ENCODE peak calls at places on chromosomes 12 and 14, in eight cellular contexts. V is thyroid gland, Z is small intestine, L is thoracic aorta, A is mucosa of descending colon, W is tibial artery, T is A549, J is lower leg skin. B is an unnamed sample.

GRCh38 chr14:24074625-24075484 is 3.5 kb downstream of the CPNE6 start:
- DNase-seq in J (no peak), W (no peak), L (no peak), T (no peak), Z (peak), A (peak), V (no peak), B (no peak)

GRCh38 chr14:69281450-69282169 is 21.7 kb downstream of the GALNT16 start:
- DNase-seq in J (no peak), L (no peak), A (no peak), W (peak), Z (no peak), T (no peak), V (peak), B (peak)

GRCh38 chr12:22282283-22282682 is 52.2 kb downstream of the ST8SIA1 start:
- DNase-seq in Z (no peak), A (no peak), L (no peak), J (no peak), T (peak), V (no peak), W (no peak), B (no peak)

GRCh38 chr12:102406033-102406584 is 74.3 kb downstream of the IGF1 start:
- DNase-seq in L (no peak), J (peak), V (peak), Z (no peak), W (no peak), A (no peak), T (no peak), B (peak)

GRCh38 chr12:122182887-122183587 is at the start of gene LRRC43:
- DNase-seq in L (no peak), J (no peak), T (no peak), W (no peak), A (peak), V (peak), Z (peak), B (peak)

GRCh38 chr12:92342574-92342973 is 196.9 kb upstream of the BTG1 start:
- DNase-seq in A (no peak), L (no peak), T (no peak), W (no peak), J (no peak), V (no peak), Z (peak), B (no peak)

GRCh38 chr12:100794441-100795192 is at the start of gene ANO4:
- DNase-seq in W (no peak), Z (no peak), V (no peak), L (no peak), T (no peak), A (no peak), J (no peak), B (no peak)

GRCh38 chr14:71411766-71412165 is 504.5 kb downstream of the PCNX1 start:
- DNase-seq in Z (no peak), W (no peak), V (no peak), A (no peak), T (no peak), J (no peak), L (no peak), B (no peak)

GRCh38 chr12:91422107-91422506 is 239.5 kb upstream of the DCN start:
- DNase-seq in J (no peak), T (no peak), W (no peak), V (no peak), L (no peak), A (no peak), Z (peak), B (no peak)

GRCh38 chr12:64325055-64325454 is 65.5 kb downstream of the C12orf56 start:
- DNase-seq in V (no peak), Z (no peak), J (no peak), L (no peak), T (no peak), W (no peak), A (no peak), B (no peak)

GRCh38 chr14:52801014-52801708 is 9.8 kb upstream of the GNPNAT1 start:
- DNase-seq in L (peak), V (no peak), Z (no peak), T (no peak), A (no peak), W (no peak), J (no peak), B (no peak)

GRCh38 chr12:13288937-13289643 is 92.6 kb downstream of the EMP1 start:
- DNase-seq in V (no peak), L (no peak), Z (no peak), T (no peak), A (no peak), W (no peak), J (no peak), B (no peak)

GRCh38 chr12:113422030-113422900 is at the start of gene SDSL:
- DNase-seq in L (peak), J (peak), A (peak), T (peak), V (peak), W (peak), Z (peak), B (peak)

GRCh38 chr12:31206038-31206670 is 119.8 kb downstream of the SINHCAF start:
- DNase-seq in V (no peak), T (no peak), W (no peak), J (no peak), L (no peak), Z (peak), A (no peak), B (no peak)

GRCh38 chr12:11959117-11959823 is 111.5 kb upstream of the BCL2L14 start:
- DNase-seq in A (no peak), L (no peak), J (no peak), W (no peak), T (no peak), V (peak), Z (no peak), B (no peak)

GRCh38 chr14:68474741-68475140 is 318.1 kb downstream of the ZFP36L1 start:
- DNase-seq in A (no peak), L (no peak), J (no peak), Z (no peak), T (no peak), V (no peak), W (no peak), B (no peak)

DNA sequence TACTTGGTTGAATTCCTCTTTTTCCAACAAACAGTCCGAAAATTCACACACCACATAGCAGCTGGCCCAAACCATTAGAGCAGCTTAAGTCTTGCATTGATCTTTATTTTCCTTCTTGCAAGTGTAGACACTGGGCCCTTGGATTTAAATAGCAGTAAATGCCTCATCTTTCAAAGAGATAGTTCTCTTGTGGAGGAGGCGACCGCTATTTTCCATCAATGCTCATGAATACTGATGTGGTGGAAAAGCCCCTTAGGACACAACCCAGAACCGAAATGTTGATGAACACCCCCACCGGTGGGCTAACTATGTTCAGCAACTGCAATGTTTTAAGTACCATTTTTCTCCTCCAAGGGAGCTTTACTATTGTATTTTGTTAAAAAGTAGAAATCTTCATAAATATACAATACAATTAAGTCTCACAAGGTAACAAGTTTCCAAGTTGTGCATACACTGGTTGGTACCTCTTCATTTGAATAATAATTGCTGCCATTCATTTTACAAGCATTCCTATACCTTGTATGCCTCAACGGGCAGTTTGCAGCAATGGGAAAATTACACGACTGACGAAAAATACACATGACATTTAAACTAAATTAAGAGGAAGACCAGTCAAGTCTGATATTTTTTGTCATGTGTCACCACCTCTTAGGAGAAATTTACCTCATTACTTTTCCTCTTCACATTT is 18.0 kb downstream of the NIN start:
- DNase-seq in J (no peak), W (no peak), L (no peak), V (no peak), Z (no peak), T (no peak), A (no peak), B (no peak)
- H3K4me3 ChIP-seq in J (no peak), W (no peak), L (no peak), V (no peak), Z (no peak), T (no peak), A (no peak), B (peak)

DNA sequence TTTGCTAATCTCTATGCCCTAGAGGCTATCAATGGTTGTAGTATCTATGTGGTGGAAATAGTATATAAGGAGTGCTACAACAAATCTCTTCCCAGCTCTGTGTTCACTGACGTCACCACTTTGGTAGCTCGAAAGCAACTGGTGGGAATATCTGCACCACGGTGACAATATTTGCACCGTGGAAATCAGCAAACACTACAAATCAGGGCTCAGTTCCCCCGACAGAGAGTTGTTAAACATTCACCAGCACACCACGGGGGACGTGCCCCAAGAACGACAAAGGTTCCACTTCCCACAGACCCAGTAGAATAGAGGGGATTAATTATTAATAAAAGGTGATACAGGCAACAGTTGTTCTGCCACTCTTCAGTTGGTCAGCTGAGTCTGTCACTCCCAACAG is 98.4 kb downstream of the CCDC60 start:
- DNase-seq in T (no peak), L (no peak), W (no peak), A (no peak), V (no peak), Z (no peak), J (no peak), B (no peak)
- H3K4me3 ChIP-seq in T (no peak), L (no peak), W (no peak), A (no peak), V (no peak), Z (no peak), J (no peak), B (no peak)

GRCh38 chr12:6965026-6965661 is 5.3 kb downstream of the PHB2 start:
- DNase-seq in V (peak), Z (peak), L (no peak), A (peak), W (peak), J (peak), T (peak), B (peak)
- H3K4me3 ChIP-seq in V (no peak), Z (no peak), L (no peak), A (no peak), W (no peak), J (no peak), T (no peak), B (no peak)

DNA sequence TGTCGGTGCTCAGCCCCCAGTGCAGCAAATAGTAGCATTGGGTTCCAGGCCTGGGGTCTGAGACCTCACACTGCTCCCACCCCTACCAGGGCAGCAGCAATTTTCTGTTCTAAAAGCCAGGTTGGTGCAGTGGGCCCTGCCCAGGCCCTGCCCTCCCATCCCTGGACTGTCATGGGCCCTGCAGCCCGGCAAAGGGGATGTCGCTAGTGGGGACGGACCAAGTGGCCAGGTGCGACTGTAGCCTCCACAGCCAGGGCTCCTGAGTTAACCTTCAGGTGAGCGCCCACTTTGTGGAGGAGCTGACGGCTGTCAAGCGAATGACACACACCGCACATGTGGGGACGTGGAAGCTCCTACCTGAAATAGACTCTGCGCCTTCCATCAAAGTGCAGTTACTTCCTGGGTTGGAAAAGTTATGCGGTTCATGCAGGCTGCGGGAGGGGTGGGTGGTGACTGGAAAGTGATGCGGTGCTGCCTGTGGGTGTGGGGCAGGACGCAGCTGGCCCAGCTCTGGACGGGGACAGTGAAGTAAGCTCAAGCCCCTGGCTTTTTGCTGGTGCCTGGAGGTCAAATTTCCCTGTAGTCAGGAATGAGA is 1.5 kb downstream of the INF2 start:
- DNase-seq in Z (no peak), V (no peak), L (no peak), W (no peak), T (no peak), A (peak), J (no peak), B (no peak)
- H3K4me3 ChIP-seq in Z (peak), V (no peak), L (peak), W (peak), T (peak), A (no peak), J (no peak), B (peak)

GRCh38 chr12:131220007-131220685 is 266.4 kb downstream of the ADGRD1 start:
- DNase-seq in Z (no peak), J (no peak), V (peak), A (no peak), T (no peak), W (peak), L (no peak), B (no peak)

GRCh38 chr12:131223171-131223761 is 269.6 kb downstream of the ADGRD1 start:
- DNase-seq in W (peak), Z (no peak), J (no peak), V (no peak), A (no peak), T (no peak), L (no peak), B (no peak)

GRCh38 chr12:131222271-131223139 is 268.8 kb downstream of the ADGRD1 start:
- DNase-seq in L (no peak), V (peak), W (peak), A (no peak), T (no peak), Z (peak), J (no peak), B (peak)

GRCh38 chr12:131221061-131221945 is 267.6 kb downstream of the ADGRD1 start:
- DNase-seq in W (peak), Z (no peak), J (no peak), V (peak), A (no peak), T (no peak), L (no peak), B (no peak)

GRCh38 chr12:131221946-131222249 is 268.2 kb downstream of the ADGRD1 start:
- DNase-seq in W (no peak), L (no peak), V (no peak), A (no peak), J (no peak), Z (peak), T (no peak), B (no peak)
- H3K4me3 ChIP-seq in W (no peak), L (no peak), V (no peak), A (no peak), J (no peak), Z (no peak), T (no peak), B (peak)

B was measured in GM06990.